ENCODE peak calls at places on chromosomes 6 and 20, in five cellular contexts. R is mesenchymal stem cell, W is H1, S is H9, T is trophoblast cell. Q is an unnamed sample.
A peak's percentile ranks its signal among the peaks of the same experiment; 100 is the strongest.

GRCh38 chr6:72040106-72040505 is 153.8 kb downstream of the RIMS1 start:
- DNase-seq in R (no peak), W (no peak), S (no peak), T (no peak), Q (no peak)

GRCh38 chr6:140566706-140567330 is 1192.4 kb upstream of the CITED2 start:
- DNase-seq in R (peak; percentile 67), W (no peak), S (no peak), T (peak; percentile 31), Q (no peak)

GRCh38 chr6:167574431-167575097 is 249.7 kb downstream of the TTLL2 start:
- DNase-seq in R (no peak), W (no peak), S (no peak), T (no peak), Q (no peak)

GRCh38 chr6:35583893-35584688 is 71.4 kb upstream of the TULP1 start:
- DNase-seq in R (peak; percentile 75), W (peak; percentile 23), S (peak; percentile 56), T (peak; percentile 82), Q (peak; percentile 66)

GRCh38 chr20:63150391-63150898 is 65.5 kb downstream of the YTHDF1 start:
- DNase-seq in R (no peak), W (no peak), S (no peak), T (no peak), Q (no peak)

GRCh38 chr20:25275813-25276532 is 28.1 kb downstream of the PYGB start:
- DNase-seq in R (no peak), W (no peak), S (no peak), T (no peak), Q (no peak)

GRCh38 chr6:16849280-16850210 is 88.3 kb upstream of the ATXN1 start:
- DNase-seq in R (peak; percentile 44), W (no peak), S (no peak), T (peak; percentile 44), Q (no peak)

GRCh38 chr20:1536893-1537730 is 20.4 kb downstream of the SIRPD start:
- DNase-seq in R (no peak), W (no peak), S (no peak), T (no peak), Q (no peak)

GRCh38 chr6:33949877-33950831 is 146.4 kb upstream of the MLN start:
- DNase-seq in R (no peak), W (no peak), S (no peak), T (peak; percentile 67), Q (no peak)

GRCh38 chr6:35288834-35289233 is 8.8 kb upstream of the DEF6 start:
- DNase-seq in R (no peak), W (no peak), S (no peak), T (no peak), Q (no peak)

GRCh38 chr6:118893882-118894424 is at the start of gene ASF1A:
- DNase-seq in R (peak; percentile 99), W (peak; percentile 92), S (peak; percentile 96), T (peak; percentile 99), Q (peak; percentile 95)

GRCh38 chr6:170203212-170203611 is 87.7 kb downstream of the DLL1 start:
- DNase-seq in R (no peak), W (no peak), S (no peak), T (no peak), Q (no peak)

GRCh38 chr20:32612831-32613595 is 27.9 kb upstream of the NOL4L start:
- DNase-seq in R (no peak), W (no peak), S (no peak), T (no peak), Q (no peak)

GRCh38 chr20:59772373-59772705 is 161.1 kb downstream of the SYCP2 start:
- DNase-seq in R (no peak), W (no peak), S (no peak), T (no peak), Q (no peak)

GRCh38 chr6:143361536-143362191 is 88.8 kb downstream of the ADAT2 start:
- DNase-seq in R (no peak), W (no peak), S (no peak), T (no peak), Q (no peak)

GRCh38 chr20:59777321-59777705 is 156.1 kb downstream of the SYCP2 start:
- DNase-seq in R (no peak), W (no peak), S (peak; percentile 8), T (no peak), Q (no peak)

GRCh38 chr20:25053207-25054132 is 4.5 kb downstream of the ACSS1 start:
- DNase-seq in R (no peak), W (no peak), S (no peak), T (no peak), Q (no peak)

GRCh38 chr6:32968093-32968769 is at the start of gene BRD2:
- DNase-seq in R (peak; percentile 97), W (no peak), S (peak; percentile 98), T (peak; percentile 99), Q (peak; percentile 97)

GRCh38 chr6:168877821-168878282 is 375.8 kb downstream of the THBS2 start:
- DNase-seq in R (no peak), W (no peak), S (no peak), T (peak; percentile 89), Q (no peak)

GRCh38 chr6:134245041-134245440 is 72.9 kb downstream of the SGK1 start:
- DNase-seq in R (peak; percentile 20), W (no peak), S (no peak), T (no peak), Q (no peak)

GRCh38 chr6:81623106-81623834 is 129.2 kb downstream of the TENT5A start:
- DNase-seq in R (no peak), W (no peak), S (no peak), T (peak; percentile 70), Q (no peak)

GRCh38 chr20:45377191-45377775 is 842 bp downstream of the TP53TG5 start:
- DNase-seq in R (no peak), W (no peak), S (no peak), T (no peak), Q (no peak)

GRCh38 chr6:4032475-4032874 is 46.5 kb downstream of the FAM217A start:
- DNase-seq in R (no peak), W (no peak), S (no peak), T (no peak), Q (no peak)

GRCh38 chr6:111838749-111839484 is 34.3 kb downstream of the FYN start:
- DNase-seq in R (no peak), W (no peak), S (no peak), T (peak; percentile 6), Q (no peak)

DNA sequence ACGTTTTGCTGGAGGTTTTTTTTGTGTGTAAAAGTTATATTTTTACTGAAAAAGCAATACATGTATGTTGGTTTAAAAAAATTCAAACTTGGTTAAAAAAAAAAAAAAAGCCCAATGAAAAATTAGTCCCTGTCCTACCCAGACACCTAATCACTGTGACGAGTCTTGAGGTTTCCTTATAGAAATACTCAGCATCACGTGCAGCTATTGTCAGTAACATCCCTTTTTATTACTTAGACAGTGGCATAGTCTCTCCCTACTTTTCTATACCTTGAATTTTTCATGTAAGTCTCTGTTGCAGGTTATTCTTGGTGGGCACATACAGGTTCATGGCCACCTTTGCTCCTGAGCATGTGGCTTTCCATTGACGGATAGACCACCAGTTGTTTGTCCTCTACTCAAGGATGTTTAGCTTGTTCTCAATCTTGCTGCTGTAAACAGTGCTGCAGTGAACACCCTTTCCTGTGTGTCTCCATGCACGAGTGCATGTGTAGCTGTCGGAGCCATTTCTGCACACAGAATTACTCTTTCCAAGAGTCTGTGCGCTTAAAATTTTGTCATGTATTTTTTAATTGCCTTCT is 70.7 kb upstream of the MYL9 start:
- DNase-seq in R (no peak), W (no peak), S (no peak), T (no peak), Q (no peak)
- H3K4me2 ChIP-seq in R (no peak overlapping the region), W (no peak overlapping the region), S (no peak overlapping the region), T (no peak overlapping the region), Q (no peak overlapping the region)

DNA sequence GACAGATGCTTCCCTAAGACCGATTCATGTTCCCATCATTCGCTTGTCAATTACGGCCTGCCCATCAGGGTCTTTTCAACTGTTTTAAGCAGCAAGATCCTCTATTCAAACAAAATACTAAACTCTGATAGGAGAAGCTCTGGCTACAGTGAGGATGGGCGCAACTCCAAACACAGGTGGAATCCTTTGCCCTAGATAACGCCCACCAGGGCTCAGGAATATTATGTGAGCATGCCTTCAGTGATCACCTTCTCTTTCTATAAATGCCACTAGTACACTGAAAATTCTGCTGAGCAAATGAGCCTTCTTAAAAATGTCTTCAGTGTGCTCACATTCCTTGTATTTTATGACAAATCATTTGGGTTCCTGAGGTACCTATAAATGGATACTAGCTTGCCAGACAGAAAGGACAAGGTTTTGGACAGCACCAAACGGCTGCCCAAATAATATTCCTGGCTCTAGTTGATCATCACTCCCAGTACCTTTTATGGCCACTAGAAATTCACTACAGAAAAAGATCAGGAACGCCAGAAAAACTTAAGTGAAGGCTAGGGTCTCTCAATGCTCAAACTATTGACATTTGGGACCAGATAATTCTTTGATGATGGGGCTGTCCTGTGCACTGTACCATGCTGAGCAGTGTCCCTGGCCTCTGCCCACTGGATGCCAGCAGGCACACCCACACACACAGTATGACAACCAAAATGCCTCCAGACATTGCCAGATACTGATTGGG is 13.1 kb downstream of the ZNF217 start:
- DNase-seq in R (no peak), W (no peak), S (no peak), T (no peak), Q (no peak)
- H2BK12ac ChIP-seq in R (peak overlapping the region; percentile 34), W (no peak overlapping the region), S (no peak overlapping the region), T (no peak overlapping the region), Q (no peak overlapping the region)

GRCh38 chr6:30842754-30843610 is 41.3 kb upstream of the DDR1 start:
- DNase-seq in R (peak; percentile 45), W (no peak), S (no peak), T (no peak), Q (no peak)
- H4K8ac ChIP-seq in R (no peak overlapping the region), W (no peak overlapping the region), S (no peak overlapping the region), T (peak overlapping the region; percentile 43), Q (no peak overlapping the region)

DNA sequence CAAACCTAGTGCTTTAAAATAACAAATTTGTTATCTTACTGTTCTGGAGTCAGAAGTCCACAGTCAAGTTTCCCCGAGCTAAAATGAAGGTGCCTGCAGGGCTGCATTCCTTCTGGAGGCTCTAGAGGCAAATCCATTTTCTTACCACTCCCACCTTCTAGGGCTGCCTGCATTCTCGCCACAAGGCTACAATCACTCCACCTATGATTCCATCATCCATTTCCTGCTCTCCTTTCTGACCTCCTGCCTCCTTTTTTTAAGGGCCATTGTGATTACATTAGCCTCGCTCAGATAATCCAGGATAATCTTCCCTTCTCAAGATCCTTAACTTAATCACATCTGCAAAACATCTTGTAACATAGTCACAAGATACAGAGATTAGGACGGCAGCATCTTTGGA is 42.4 kb upstream of the SIRT5 start:
- DNase-seq in R (no peak), W (no peak), S (peak; percentile 49), T (peak; percentile 94), Q (no peak)
- H3K4me2 ChIP-seq in R (no peak overlapping the region), W (no peak overlapping the region), S (no peak overlapping the region), T (no peak overlapping the region), Q (no peak overlapping the region)

DNA sequence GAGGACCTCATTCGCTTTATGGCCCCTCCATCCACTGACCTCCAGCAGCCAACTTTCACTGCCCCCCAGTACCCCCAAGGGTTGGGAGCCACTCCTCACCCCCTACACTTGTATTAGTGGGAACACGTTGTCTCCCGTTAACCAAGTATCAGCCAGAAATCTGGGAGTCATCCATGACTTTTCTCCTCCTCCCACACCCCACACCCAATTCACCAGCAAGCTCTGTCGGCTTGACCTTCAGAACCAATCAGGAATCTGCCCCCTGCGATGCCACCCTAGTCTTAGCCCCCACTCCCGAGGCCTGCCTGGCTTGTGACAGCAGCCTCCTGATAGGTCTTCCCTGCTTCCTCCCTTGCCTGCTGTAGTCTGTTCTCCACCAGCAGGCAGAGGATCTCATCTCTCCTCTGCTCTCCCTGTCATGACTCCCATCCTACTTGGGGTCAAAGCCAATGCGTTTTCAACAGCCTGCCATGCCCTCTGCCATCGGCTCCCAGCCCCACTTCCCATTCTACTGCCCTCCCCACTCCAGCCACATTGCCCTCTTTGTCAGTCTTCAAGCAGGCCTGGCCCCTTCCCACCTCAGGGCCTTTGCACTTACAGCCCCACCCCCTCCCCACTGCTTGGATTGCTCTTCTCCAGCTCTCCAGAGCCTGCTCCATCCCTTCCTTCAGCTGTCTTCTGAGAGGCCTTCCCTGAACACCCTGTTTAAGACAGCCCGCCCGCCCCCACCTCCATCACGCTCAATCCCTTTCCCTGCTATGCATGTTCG is 19.4 kb downstream of the MDGA1 start:
- DNase-seq in R (no peak), W (no peak), S (no peak), T (no peak), Q (no peak)
- H2BK12ac ChIP-seq in R (no peak overlapping the region), W (no peak overlapping the region), S (no peak overlapping the region), T (no peak overlapping the region), Q (no peak overlapping the region)

Q was measured in neuronal stem cell.